ENCODE peak calls at places on chromosomes 5 and 9, in ten cellular contexts. One of them, this sample, is unnamed.

GRCh38 chr9:109381011-109381729 is 60.3 kb upstream of the EPB41L4B start:
- DNase-seq in G401: no peak
- DNase-seq in adipocyte: no peak
- DNase-seq in stimulated activated CD8-positive, alpha-beta memory T cell treated with anti-CD3 and anti-CD28 coated beads, Interleukin-2, amount 100 ng/mL, for 1 hour: no peak
- DNase-seq in M059J: peak
- DNase-seq in GM20000: peak
- DNase-seq in MG63: no peak
- DNase-seq in stimulated activated CD4-positive, alpha-beta T cell treated with anti-CD3 and anti-CD28 coated beads, Interleukin-2, amount 100 ng/mL, for 48 hours: no peak
- DNase-seq in C1 segment of cervical spinal cord: no peak
- DNase-seq in WERI-Rb-1: no peak
- DNase-seq in this sample: no peak

GRCh38 chr9:124779368-124780059 is 2.6 kb downstream of the OLFML2A start:
- DNase-seq in G401: no peak
- DNase-seq in adipocyte: peak
- DNase-seq in stimulated activated CD8-positive, alpha-beta memory T cell treated with anti-CD3 and anti-CD28 coated beads, Interleukin-2, amount 100 ng/mL, for 1 hour: no peak
- DNase-seq in M059J: peak
- DNase-seq in GM20000: peak
- DNase-seq in MG63: peak
- DNase-seq in stimulated activated CD4-positive, alpha-beta T cell treated with anti-CD3 and anti-CD28 coated beads, Interleukin-2, amount 100 ng/mL, for 48 hours: no peak
- DNase-seq in C1 segment of cervical spinal cord: no peak
- DNase-seq in WERI-Rb-1: peak
- DNase-seq in this sample: peak

GRCh38 chr5:36389245-36389644 is 87.5 kb upstream of the RANBP3L start:
- DNase-seq in G401: no peak
- DNase-seq in adipocyte: no peak
- DNase-seq in stimulated activated CD8-positive, alpha-beta memory T cell treated with anti-CD3 and anti-CD28 coated beads, Interleukin-2, amount 100 ng/mL, for 1 hour: no peak
- DNase-seq in M059J: no peak
- DNase-seq in GM20000: no peak
- DNase-seq in MG63: no peak
- DNase-seq in stimulated activated CD4-positive, alpha-beta T cell treated with anti-CD3 and anti-CD28 coated beads, Interleukin-2, amount 100 ng/mL, for 48 hours: no peak
- DNase-seq in C1 segment of cervical spinal cord: no peak
- DNase-seq in WERI-Rb-1: no peak
- DNase-seq in this sample: no peak

GRCh38 chr5:142800776-142801494 is 30.8 kb downstream of the ARHGAP26 start:
- DNase-seq in G401: no peak
- DNase-seq in adipocyte: no peak
- DNase-seq in stimulated activated CD8-positive, alpha-beta memory T cell treated with anti-CD3 and anti-CD28 coated beads, Interleukin-2, amount 100 ng/mL, for 1 hour: no peak
- DNase-seq in M059J: no peak
- DNase-seq in GM20000: peak
- DNase-seq in MG63: no peak
- DNase-seq in stimulated activated CD4-positive, alpha-beta T cell treated with anti-CD3 and anti-CD28 coated beads, Interleukin-2, amount 100 ng/mL, for 48 hours: no peak
- DNase-seq in C1 segment of cervical spinal cord: no peak
- DNase-seq in WERI-Rb-1: no peak
- DNase-seq in this sample: no peak

GRCh38 chr5:170572453-170572852 is 68.6 kb downstream of the KCNIP1 start:
- DNase-seq in G401: no peak
- DNase-seq in adipocyte: peak
- DNase-seq in stimulated activated CD8-positive, alpha-beta memory T cell treated with anti-CD3 and anti-CD28 coated beads, Interleukin-2, amount 100 ng/mL, for 1 hour: no peak
- DNase-seq in M059J: peak
- DNase-seq in GM20000: peak
- DNase-seq in MG63: peak
- DNase-seq in stimulated activated CD4-positive, alpha-beta T cell treated with anti-CD3 and anti-CD28 coated beads, Interleukin-2, amount 100 ng/mL, for 48 hours: peak
- DNase-seq in C1 segment of cervical spinal cord: no peak
- DNase-seq in WERI-Rb-1: no peak
- DNase-seq in this sample: no peak

GRCh38 chr5:83475540-83476469 is 4.3 kb downstream of the VCAN start:
- DNase-seq in G401: no peak
- DNase-seq in adipocyte: peak
- DNase-seq in stimulated activated CD8-positive, alpha-beta memory T cell treated with anti-CD3 and anti-CD28 coated beads, Interleukin-2, amount 100 ng/mL, for 1 hour: no peak
- DNase-seq in M059J: peak
- DNase-seq in GM20000: no peak
- DNase-seq in MG63: no peak
- DNase-seq in stimulated activated CD4-positive, alpha-beta T cell treated with anti-CD3 and anti-CD28 coated beads, Interleukin-2, amount 100 ng/mL, for 48 hours: no peak
- DNase-seq in C1 segment of cervical spinal cord: no peak
- DNase-seq in WERI-Rb-1: no peak
- DNase-seq in this sample: peak

GRCh38 chr9:113737414-113738271 is 138.5 kb upstream of the ZNF618 start:
- DNase-seq in G401: peak
- DNase-seq in adipocyte: peak
- DNase-seq in stimulated activated CD8-positive, alpha-beta memory T cell treated with anti-CD3 and anti-CD28 coated beads, Interleukin-2, amount 100 ng/mL, for 1 hour: no peak
- DNase-seq in M059J: peak
- DNase-seq in GM20000: peak
- DNase-seq in MG63: peak
- DNase-seq in stimulated activated CD4-positive, alpha-beta T cell treated with anti-CD3 and anti-CD28 coated beads, Interleukin-2, amount 100 ng/mL, for 48 hours: peak
- DNase-seq in C1 segment of cervical spinal cord: no peak
- DNase-seq in WERI-Rb-1: peak
- DNase-seq in this sample: no peak

GRCh38 chr9:112078432-112078831 is 96.7 kb downstream of the SUSD1 start:
- DNase-seq in G401: no peak
- DNase-seq in adipocyte: no peak
- DNase-seq in stimulated activated CD8-positive, alpha-beta memory T cell treated with anti-CD3 and anti-CD28 coated beads, Interleukin-2, amount 100 ng/mL, for 1 hour: no peak
- DNase-seq in M059J: peak
- DNase-seq in GM20000: peak
- DNase-seq in MG63: no peak
- DNase-seq in stimulated activated CD4-positive, alpha-beta T cell treated with anti-CD3 and anti-CD28 coated beads, Interleukin-2, amount 100 ng/mL, for 48 hours: no peak
- DNase-seq in C1 segment of cervical spinal cord: no peak
- DNase-seq in WERI-Rb-1: no peak
- DNase-seq in this sample: no peak

GRCh38 chr9:111839387-111839786 is 44.6 kb upstream of the SHOC1 start:
- DNase-seq in G401: no peak
- DNase-seq in adipocyte: peak
- DNase-seq in stimulated activated CD8-positive, alpha-beta memory T cell treated with anti-CD3 and anti-CD28 coated beads, Interleukin-2, amount 100 ng/mL, for 1 hour: no peak
- DNase-seq in M059J: peak
- DNase-seq in GM20000: peak
- DNase-seq in MG63: no peak
- DNase-seq in stimulated activated CD4-positive, alpha-beta T cell treated with anti-CD3 and anti-CD28 coated beads, Interleukin-2, amount 100 ng/mL, for 48 hours: no peak
- DNase-seq in C1 segment of cervical spinal cord: no peak
- DNase-seq in WERI-Rb-1: no peak
- DNase-seq in this sample: no peak

GRCh38 chr9:100170085-100170484 is 71.0 kb downstream of the INVS start:
- DNase-seq in G401: no peak
- DNase-seq in adipocyte: no peak
- DNase-seq in stimulated activated CD8-positive, alpha-beta memory T cell treated with anti-CD3 and anti-CD28 coated beads, Interleukin-2, amount 100 ng/mL, for 1 hour: no peak
- DNase-seq in M059J: peak
- DNase-seq in GM20000: no peak
- DNase-seq in MG63: no peak
- DNase-seq in stimulated activated CD4-positive, alpha-beta T cell treated with anti-CD3 and anti-CD28 coated beads, Interleukin-2, amount 100 ng/mL, for 48 hours: no peak
- DNase-seq in C1 segment of cervical spinal cord: no peak
- DNase-seq in WERI-Rb-1: no peak
- DNase-seq in this sample: no peak

GRCh38 chr9:127805620-127806019 is 2.9 kb downstream of the FPGS start:
- DNase-seq in G401: peak
- DNase-seq in adipocyte: peak
- DNase-seq in stimulated activated CD8-positive, alpha-beta memory T cell treated with anti-CD3 and anti-CD28 coated beads, Interleukin-2, amount 100 ng/mL, for 1 hour: no peak
- DNase-seq in M059J: no peak
- DNase-seq in GM20000: peak
- DNase-seq in MG63: no peak
- DNase-seq in stimulated activated CD4-positive, alpha-beta T cell treated with anti-CD3 and anti-CD28 coated beads, Interleukin-2, amount 100 ng/mL, for 48 hours: peak
- DNase-seq in C1 segment of cervical spinal cord: no peak
- DNase-seq in WERI-Rb-1: peak
- DNase-seq in this sample: no peak

GRCh38 chr9:89496645-89497044 is 1.3 kb downstream of the SEMA4D start:
- DNase-seq in G401: no peak
- DNase-seq in adipocyte: no peak
- DNase-seq in stimulated activated CD8-positive, alpha-beta memory T cell treated with anti-CD3 and anti-CD28 coated beads, Interleukin-2, amount 100 ng/mL, for 1 hour: no peak
- DNase-seq in M059J: no peak
- DNase-seq in GM20000: no peak
- DNase-seq in MG63: no peak
- DNase-seq in stimulated activated CD4-positive, alpha-beta T cell treated with anti-CD3 and anti-CD28 coated beads, Interleukin-2, amount 100 ng/mL, for 48 hours: no peak
- DNase-seq in C1 segment of cervical spinal cord: no peak
- DNase-seq in WERI-Rb-1: no peak
- DNase-seq in this sample: no peak

GRCh38 chr5:2688586-2688985 is 62.9 kb downstream of the IRX2 start:
- DNase-seq in G401: no peak
- DNase-seq in adipocyte: no peak
- DNase-seq in stimulated activated CD8-positive, alpha-beta memory T cell treated with anti-CD3 and anti-CD28 coated beads, Interleukin-2, amount 100 ng/mL, for 1 hour: no peak
- DNase-seq in M059J: no peak
- DNase-seq in GM20000: no peak
- DNase-seq in MG63: no peak
- DNase-seq in stimulated activated CD4-positive, alpha-beta T cell treated with anti-CD3 and anti-CD28 coated beads, Interleukin-2, amount 100 ng/mL, for 48 hours: no peak
- DNase-seq in C1 segment of cervical spinal cord: no peak
- DNase-seq in WERI-Rb-1: no peak
- DNase-seq in this sample: no peak

GRCh38 chr5:87009146-87009545 is 258.5 kb upstream of the RASA1 start:
- DNase-seq in G401: no peak
- DNase-seq in adipocyte: peak
- DNase-seq in stimulated activated CD8-positive, alpha-beta memory T cell treated with anti-CD3 and anti-CD28 coated beads, Interleukin-2, amount 100 ng/mL, for 1 hour: no peak
- DNase-seq in M059J: no peak
- DNase-seq in GM20000: no peak
- DNase-seq in MG63: no peak
- DNase-seq in stimulated activated CD4-positive, alpha-beta T cell treated with anti-CD3 and anti-CD28 coated beads, Interleukin-2, amount 100 ng/mL, for 48 hours: no peak
- DNase-seq in C1 segment of cervical spinal cord: no peak
- DNase-seq in WERI-Rb-1: no peak
- DNase-seq in this sample: no peak

GRCh38 chr5:109961755-109962154 is 272.0 kb downstream of the MAN2A1 start:
- DNase-seq in G401: no peak
- DNase-seq in adipocyte: peak
- DNase-seq in stimulated activated CD8-positive, alpha-beta memory T cell treated with anti-CD3 and anti-CD28 coated beads, Interleukin-2, amount 100 ng/mL, for 1 hour: no peak
- DNase-seq in M059J: no peak
- DNase-seq in GM20000: no peak
- DNase-seq in MG63: no peak
- DNase-seq in stimulated activated CD4-positive, alpha-beta T cell treated with anti-CD3 and anti-CD28 coated beads, Interleukin-2, amount 100 ng/mL, for 48 hours: no peak
- DNase-seq in C1 segment of cervical spinal cord: no peak
- DNase-seq in WERI-Rb-1: no peak
- DNase-seq in this sample: no peak

GRCh38 chr9:126371007-126371870 is 44.6 kb downstream of the MVB12B start:
- DNase-seq in G401: peak
- DNase-seq in adipocyte: no peak
- DNase-seq in stimulated activated CD8-positive, alpha-beta memory T cell treated with anti-CD3 and anti-CD28 coated beads, Interleukin-2, amount 100 ng/mL, for 1 hour: no peak
- DNase-seq in M059J: no peak
- DNase-seq in GM20000: no peak
- DNase-seq in MG63: no peak
- DNase-seq in stimulated activated CD4-positive, alpha-beta T cell treated with anti-CD3 and anti-CD28 coated beads, Interleukin-2, amount 100 ng/mL, for 48 hours: no peak
- DNase-seq in C1 segment of cervical spinal cord: no peak
- DNase-seq in WERI-Rb-1: no peak
- DNase-seq in this sample: no peak

This sample was measured in AG04449.